ENCODE peak calls at places on chromosomes 1 and 21, in nine cellular contexts. One of them, this sample, is unnamed.
A peak's percentile ranks its signal among the peaks of the same experiment; 100 is the strongest.

GRCh38 chr1:113279776-113280391 is 110.4 kb upstream of the MAGI3 start:
- DNase-seq in cardiac muscle cell: no peak
- DNase-seq in A673: no peak
- DNase-seq in neural progenitor cell: no peak
- DNase-seq in IMR-90: no peak
- DNase-seq in A549: no peak
- DNase-seq in mammary epithelial cell: no peak
- DNase-seq in spleen: no peak
- DNase-seq in tibial artery: no peak
- DNase-seq in this sample: no peak

GRCh38 chr1:115493834-115494233 is 147.9 kb upstream of the VANGL1 start:
- DNase-seq in cardiac muscle cell: no peak
- DNase-seq in A673: no peak
- DNase-seq in neural progenitor cell: no peak
- DNase-seq in IMR-90: no peak
- DNase-seq in A549: no peak
- DNase-seq in mammary epithelial cell: no peak
- DNase-seq in spleen: no peak
- DNase-seq in tibial artery: no peak
- DNase-seq in this sample: no peak

GRCh38 chr1:96075704-96076455 is 645.7 kb upstream of the PTBP2 start:
- DNase-seq in cardiac muscle cell: peak; percentile 11
- DNase-seq in A673: no peak
- DNase-seq in neural progenitor cell: no peak
- DNase-seq in IMR-90: no peak
- DNase-seq in A549: no peak
- DNase-seq in mammary epithelial cell: peak; percentile 9
- DNase-seq in spleen: no peak
- DNase-seq in tibial artery: no peak
- DNase-seq in this sample: no peak

GRCh38 chr1:98963359-98963758 is 41.3 kb downstream of the PLPPR5 start:
- DNase-seq in cardiac muscle cell: peak; percentile 29
- DNase-seq in A673: no peak
- DNase-seq in neural progenitor cell: no peak
- DNase-seq in IMR-90: peak; percentile 63
- DNase-seq in A549: no peak
- DNase-seq in mammary epithelial cell: no peak
- DNase-seq in spleen: no peak
- DNase-seq in tibial artery: no peak
- DNase-seq in this sample: no peak

GRCh38 chr1:143721024-143721373 is 250.8 kb downstream of the FAM72C start:
- DNase-seq in cardiac muscle cell: no peak
- DNase-seq in A673: no peak
- DNase-seq in neural progenitor cell: no peak
- DNase-seq in IMR-90: no peak
- DNase-seq in A549: no peak
- DNase-seq in mammary epithelial cell: no peak
- DNase-seq in spleen: no peak
- DNase-seq in tibial artery: no peak
- DNase-seq in this sample: no peak

GRCh38 chr21:31482460-31482859 is 138.4 kb upstream of the TIAM1 start:
- DNase-seq in cardiac muscle cell: no peak
- DNase-seq in A673: no peak
- DNase-seq in neural progenitor cell: no peak
- DNase-seq in IMR-90: no peak
- DNase-seq in A549: no peak
- DNase-seq in mammary epithelial cell: no peak
- DNase-seq in spleen: no peak
- DNase-seq in tibial artery: no peak
- DNase-seq in this sample: no peak

GRCh38 chr1:110091791-110092190 is 20.5 kb upstream of the UBL4B start:
- DNase-seq in cardiac muscle cell: no peak
- DNase-seq in A673: no peak
- DNase-seq in neural progenitor cell: no peak
- DNase-seq in IMR-90: peak; percentile 25
- DNase-seq in A549: no peak
- DNase-seq in mammary epithelial cell: no peak
- DNase-seq in spleen: no peak
- DNase-seq in tibial artery: no peak
- DNase-seq in this sample: no peak

GRCh38 chr1:93180723-93181613 is at the start of gene CCDC18:
- DNase-seq in cardiac muscle cell: peak; percentile 42
- DNase-seq in A673: peak; percentile 77
- DNase-seq in neural progenitor cell: no peak
- DNase-seq in IMR-90: peak; percentile 44
- DNase-seq in A549: peak; percentile 64
- DNase-seq in mammary epithelial cell: no peak
- DNase-seq in spleen: no peak
- DNase-seq in tibial artery: no peak
- DNase-seq in this sample: no peak

GRCh38 chr1:92728687-92729086 is 56.2 kb downstream of the EVI5 start:
- DNase-seq in cardiac muscle cell: peak; percentile 38
- DNase-seq in A673: no peak
- DNase-seq in neural progenitor cell: no peak
- DNase-seq in IMR-90: peak; percentile 23
- DNase-seq in A549: peak; percentile 7
- DNase-seq in mammary epithelial cell: peak; percentile 64
- DNase-seq in spleen: no peak
- DNase-seq in tibial artery: no peak
- DNase-seq in this sample: no peak

GRCh38 chr1:66335859-66336640 is 197.9 kb upstream of the SGIP1 start:
- DNase-seq in cardiac muscle cell: peak; percentile 91
- DNase-seq in A673: peak; percentile 81
- DNase-seq in neural progenitor cell: no peak
- DNase-seq in IMR-90: peak; percentile 61
- DNase-seq in A549: peak; percentile 56
- DNase-seq in mammary epithelial cell: no peak
- DNase-seq in spleen: peak; percentile 87
- DNase-seq in tibial artery: peak; percentile 85
- DNase-seq in this sample: no peak
- H3K4me1 ChIP-seq in cardiac muscle cell: peaks cover 10% of the 10 kb centered on the region
- H3K4me1 ChIP-seq in A673: peaks cover 56% of the 10 kb centered on the region
- H3K4me1 ChIP-seq in neural progenitor cell: peaks cover 33% of the 10 kb centered on the region
- H3K4me1 ChIP-seq in IMR-90: peaks cover 5% of the 10 kb centered on the region
- H3K4me1 ChIP-seq in A549: peaks cover 44% of the 10 kb centered on the region
- H3K4me1 ChIP-seq in mammary epithelial cell: peaks cover 11% of the 10 kb centered on the region
- H3K4me1 ChIP-seq in spleen: peaks cover 68% of the 10 kb centered on the region
- H3K4me1 ChIP-seq in tibial artery: peaks cover 9% of the 10 kb centered on the region
- H3K4me1 ChIP-seq in this sample: peaks cover 55% of the 10 kb centered on the region

GRCh38 chr1:36148821-36149236 is 457 bp downstream of the TRAPPC3 start:
- DNase-seq in cardiac muscle cell: no peak
- DNase-seq in A673: no peak
- DNase-seq in neural progenitor cell: no peak
- DNase-seq in IMR-90: no peak
- DNase-seq in A549: no peak
- DNase-seq in mammary epithelial cell: no peak
- DNase-seq in spleen: no peak
- DNase-seq in tibial artery: no peak
- DNase-seq in this sample: no peak

GRCh38 chr1:36143424-36143823 is 5.9 kb downstream of the TRAPPC3 start:
- DNase-seq in cardiac muscle cell: no peak
- DNase-seq in A673: no peak
- DNase-seq in neural progenitor cell: no peak
- DNase-seq in IMR-90: no peak
- DNase-seq in A549: no peak
- DNase-seq in mammary epithelial cell: no peak
- DNase-seq in spleen: no peak
- DNase-seq in tibial artery: no peak
- DNase-seq in this sample: no peak

GRCh38 chr1:36142121-36142520 is 7.2 kb downstream of the TRAPPC3 start:
- DNase-seq in cardiac muscle cell: no peak
- DNase-seq in A673: no peak
- DNase-seq in neural progenitor cell: no peak
- DNase-seq in IMR-90: no peak
- DNase-seq in A549: no peak
- DNase-seq in mammary epithelial cell: no peak
- DNase-seq in spleen: no peak
- DNase-seq in tibial artery: no peak
- DNase-seq in this sample: no peak

GRCh38 chr1:36139521-36139920 is 9.8 kb downstream of the TRAPPC3 start:
- DNase-seq in cardiac muscle cell: no peak
- DNase-seq in A673: no peak
- DNase-seq in neural progenitor cell: no peak
- DNase-seq in IMR-90: no peak
- DNase-seq in A549: no peak
- DNase-seq in mammary epithelial cell: no peak
- DNase-seq in spleen: no peak
- DNase-seq in tibial artery: no peak
- DNase-seq in this sample: no peak

DNA sequence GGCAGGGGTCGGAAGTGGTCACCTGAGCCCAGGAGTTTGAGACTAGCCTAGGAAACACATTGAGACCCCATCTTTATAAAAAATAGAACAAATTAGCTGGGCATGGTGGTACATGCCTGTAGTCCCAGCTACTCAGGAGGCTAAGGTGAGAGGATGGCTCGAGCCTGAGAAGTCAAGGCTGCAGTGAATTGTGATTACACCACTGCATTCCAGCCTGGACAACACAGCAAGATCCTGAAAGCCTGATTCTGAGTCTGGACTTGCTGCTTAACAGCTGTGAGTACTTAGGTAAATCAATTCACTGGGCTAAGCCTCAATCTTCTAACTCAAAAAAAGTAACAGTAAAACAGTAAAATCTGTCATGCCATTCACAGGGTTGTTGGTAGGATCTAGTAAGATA is 4.9 kb downstream of the TRAPPC3 start:
- DNase-seq in cardiac muscle cell: no peak
- DNase-seq in A673: no peak
- DNase-seq in neural progenitor cell: no peak
- DNase-seq in IMR-90: no peak
- DNase-seq in A549: no peak
- DNase-seq in mammary epithelial cell: no peak
- DNase-seq in spleen: no peak
- DNase-seq in tibial artery: no peak
- DNase-seq in this sample: no peak
- H3K4me1 ChIP-seq in cardiac muscle cell: no peaks in the 10 kb centered on the region
- H3K4me1 ChIP-seq in A673: no peaks in the 10 kb centered on the region
- H3K4me1 ChIP-seq in neural progenitor cell: no peaks in the 10 kb centered on the region
- H3K4me1 ChIP-seq in IMR-90: no peaks in the 10 kb centered on the region
- H3K4me1 ChIP-seq in A549: peaks cover 7% of the 10 kb centered on the region
- H3K4me1 ChIP-seq in mammary epithelial cell: peaks cover 8% of the 10 kb centered on the region
- H3K4me1 ChIP-seq in spleen: peaks cover 56% of the 10 kb centered on the region
- H3K4me1 ChIP-seq in tibial artery: peaks cover 7% of the 10 kb centered on the region
- H3K4me1 ChIP-seq in this sample: peaks cover 29% of the 10 kb centered on the region

GRCh38 chr1:44905276-44905675 is 62.2 kb upstream of the PTCH2 start:
- DNase-seq in cardiac muscle cell: peak; percentile 54
- DNase-seq in A673: no peak
- DNase-seq in neural progenitor cell: no peak
- DNase-seq in IMR-90: peak; percentile 32
- DNase-seq in A549: no peak
- DNase-seq in mammary epithelial cell: no peak
- DNase-seq in spleen: no peak
- DNase-seq in tibial artery: no peak
- DNase-seq in this sample: no peak

GRCh38 chr1:44909949-44910594 is 67.0 kb upstream of the PTCH2 start:
- DNase-seq in cardiac muscle cell: no peak
- DNase-seq in A673: no peak
- DNase-seq in neural progenitor cell: no peak
- DNase-seq in IMR-90: no peak
- DNase-seq in A549: no peak
- DNase-seq in mammary epithelial cell: no peak
- DNase-seq in spleen: no peak
- DNase-seq in tibial artery: no peak
- DNase-seq in this sample: no peak

GRCh38 chr1:44911042-44911441 is 68.0 kb upstream of the PTCH2 start:
- DNase-seq in cardiac muscle cell: no peak
- DNase-seq in A673: no peak
- DNase-seq in neural progenitor cell: no peak
- DNase-seq in IMR-90: no peak
- DNase-seq in A549: no peak
- DNase-seq in mammary epithelial cell: no peak
- DNase-seq in spleen: no peak
- DNase-seq in tibial artery: no peak
- DNase-seq in this sample: no peak

GRCh38 chr1:44908427-44908826 is 65.4 kb upstream of the PTCH2 start:
- DNase-seq in cardiac muscle cell: no peak
- DNase-seq in A673: no peak
- DNase-seq in neural progenitor cell: no peak
- DNase-seq in IMR-90: no peak
- DNase-seq in A549: no peak
- DNase-seq in mammary epithelial cell: no peak
- DNase-seq in spleen: no peak
- DNase-seq in tibial artery: no peak
- DNase-seq in this sample: no peak

GRCh38 chr1:44907909-44908308 is 64.9 kb upstream of the PTCH2 start:
- DNase-seq in cardiac muscle cell: peak; percentile 21
- DNase-seq in A673: no peak
- DNase-seq in neural progenitor cell: no peak
- DNase-seq in IMR-90: no peak
- DNase-seq in A549: no peak
- DNase-seq in mammary epithelial cell: no peak
- DNase-seq in spleen: no peak
- DNase-seq in tibial artery: no peak
- DNase-seq in this sample: no peak
- H3K4me1 ChIP-seq in cardiac muscle cell: peaks cover 4% of the 10 kb centered on the region
- H3K4me1 ChIP-seq in A673: no peaks in the 10 kb centered on the region
- H3K4me1 ChIP-seq in neural progenitor cell: no peaks in the 10 kb centered on the region
- H3K4me1 ChIP-seq in IMR-90: peaks cover 2% of the 10 kb centered on the region
- H3K4me1 ChIP-seq in A549: no peaks in the 10 kb centered on the region
- H3K4me1 ChIP-seq in mammary epithelial cell: no peaks in the 10 kb centered on the region
- H3K4me1 ChIP-seq in spleen: peaks cover 8% of the 10 kb centered on the region
- H3K4me1 ChIP-seq in tibial artery: no peaks in the 10 kb centered on the region
- H3K4me1 ChIP-seq in this sample: no peaks in the 10 kb centered on the region

DNA sequence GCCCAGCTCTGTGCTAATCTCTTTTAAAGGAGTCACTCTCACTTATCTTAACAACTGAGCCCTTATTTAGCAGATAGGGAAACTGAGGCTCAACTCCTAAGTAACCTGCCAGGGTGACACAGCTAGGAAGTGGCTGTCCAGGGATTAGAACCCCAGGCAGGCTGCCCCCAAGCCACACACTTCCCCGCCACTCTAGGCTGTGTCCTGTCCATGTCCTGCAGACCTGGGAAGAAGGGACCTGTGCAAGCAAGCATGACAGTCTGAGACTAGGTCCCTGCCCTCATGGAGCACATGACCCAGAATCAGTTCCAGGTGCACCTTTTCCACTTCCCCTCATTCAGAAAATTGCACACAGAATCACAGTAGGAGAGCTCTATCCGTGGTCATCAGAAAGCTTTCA is 12.2 kb downstream of the KIAA1614 start:
- DNase-seq in cardiac muscle cell: no peak
- DNase-seq in A673: no peak
- DNase-seq in neural progenitor cell: no peak
- DNase-seq in IMR-90: no peak
- DNase-seq in A549: no peak
- DNase-seq in mammary epithelial cell: no peak
- DNase-seq in spleen: no peak
- DNase-seq in tibial artery: no peak
- DNase-seq in this sample: no peak
- H3K4me1 ChIP-seq in cardiac muscle cell: peaks cover 58% of the 10 kb centered on the region
- H3K4me1 ChIP-seq in A673: peaks cover 56% of the 10 kb centered on the region
- H3K4me1 ChIP-seq in neural progenitor cell: peaks cover 72% of the 10 kb centered on the region
- H3K4me1 ChIP-seq in IMR-90: peaks cover 16% of the 10 kb centered on the region
- H3K4me1 ChIP-seq in A549: no peaks in the 10 kb centered on the region
- H3K4me1 ChIP-seq in mammary epithelial cell: no peaks in the 10 kb centered on the region
- H3K4me1 ChIP-seq in spleen: peaks cover 21% of the 10 kb centered on the region
- H3K4me1 ChIP-seq in tibial artery: peaks cover 4% of the 10 kb centered on the region
- H3K4me1 ChIP-seq in this sample: peaks cover 8% of the 10 kb centered on the region

This sample was measured in SJSA1.